ENCODE peak calls at places on chromosomes 13 and 19, in six cellular contexts. V is H1, X is breast epithelium, A is GM23338, G is endothelial cell of umbilical vein, M is sigmoid colon. R is an unnamed sample.

GRCh38 chr19:50890422-50891252 is 17.4 kb downstream of the KLK2 start:
- DNase-seq in V (no peak), X (no peak), A (no peak), G (no peak), M (no peak), R (no peak)

GRCh38 chr13:78015782-78016181 is 97.2 kb upstream of the EDNRB start:
- DNase-seq in V (no peak), X (no peak), A (no peak), G (no peak), M (no peak), R (no peak)

GRCh38 chr13:36297600-36298338 is at the start of gene CCDC169:
- DNase-seq in V (peak; percentile 83), X (peak; percentile 68), A (peak; percentile 96), G (peak; percentile 85), M (peak; percentile 93), R (no peak)

GRCh38 chr13:33487575-33488243 is 202.2 kb upstream of the STARD13 start:
- DNase-seq in V (no peak), X (no peak), A (peak; percentile 38), G (peak; percentile 31), M (no peak), R (no peak)

GRCh38 chr19:44750713-44751112 is 2.2 kb downstream of the BCL3 start:
- DNase-seq in V (no peak), X (no peak), A (no peak), G (no peak), M (no peak), R (no peak)

GRCh38 chr13:59176775-59177174 is 987.0 kb downstream of the DIAPH3 start:
- DNase-seq in V (no peak), X (no peak), A (peak; percentile 50), G (no peak), M (no peak), R (no peak)

GRCh38 chr19:5967571-5967970 is 10.4 kb downstream of the RANBP3 start:
- DNase-seq in V (no peak), X (no peak), A (no peak), G (no peak), M (peak; percentile 51), R (no peak)

GRCh38 chr19:31960474-31960873 is 384.9 kb upstream of the ZNF507 start:
- DNase-seq in V (no peak), X (no peak), A (no peak), G (no peak), M (no peak), R (no peak)

GRCh38 chr19:480016-480855 is 16.1 kb upstream of the MADCAM1 start:
- DNase-seq in V (no peak), X (peak; percentile 83), A (peak; percentile 87), G (peak; percentile 55), M (peak; percentile 91), R (no peak)

GRCh38 chr19:17406039-17406886 is 833 bp upstream of the BST2 start:
- DNase-seq in V (no peak), X (no peak), A (no peak), G (peak; percentile 41), M (no peak), R (no peak)

GRCh38 chr13:38180100-38180499 is 169.6 kb upstream of the UFM1 start:
- DNase-seq in V (no peak), X (no peak), A (no peak), G (no peak), M (no peak), R (no peak)

GRCh38 chr19:47158879-47159509 is 28.4 kb downstream of the SAE1 start:
- DNase-seq in V (no peak), X (no peak), A (no peak), G (peak; percentile 71), M (no peak), R (no peak)

GRCh38 chr13:99403458-99403971 is 96.3 kb upstream of the GPR183 start:
- DNase-seq in V (no peak), X (no peak), A (no peak), G (no peak), M (no peak), R (no peak)

GRCh38 chr13:37029617-37030016 is 29.0 kb downstream of the EXOSC8 start:
- DNase-seq in V (no peak), X (no peak), A (no peak), G (peak; percentile 75), M (no peak), R (no peak)

GRCh38 chr13:98202026-98202425 is 25.0 kb upstream of the RNF113B start:
- DNase-seq in V (no peak), X (no peak), A (no peak), G (no peak), M (no peak), R (no peak)

GRCh38 chr19:33756177-33756576 is 40.5 kb upstream of the KCTD15 start:
- DNase-seq in V (no peak), X (no peak), A (no peak), G (no peak), M (no peak), R (no peak)

GRCh38 chr13:99686157-99686572 is 184.9 kb downstream of the TM9SF2 start:
- DNase-seq in V (no peak), X (no peak), A (peak; percentile 52), G (no peak), M (no peak), R (no peak)

GRCh38 chr13:91609353-91609752 is 210.9 kb downstream of the GPC5 start:
- DNase-seq in V (no peak), X (no peak), A (no peak), G (no peak), M (no peak), R (no peak)

GRCh38 chr19:12778020-12778904 is 2.9 kb upstream of the HOOK2 start:
- DNase-seq in V (no peak), X (peak; percentile 85), A (peak; percentile 68), G (peak; percentile 73), M (peak; percentile 92), R (no peak)

GRCh38 chr19:40578442-40578908 is 1.8 kb downstream of the SHKBP1 start:
- DNase-seq in V (no peak), X (no peak), A (peak; percentile 96), G (peak; percentile 28), M (no peak), R (no peak)

GRCh38 chr19:40575326-40575725 is 1.3 kb upstream of the SHKBP1 start:
- DNase-seq in V (no peak), X (no peak), A (peak; percentile 32), G (no peak), M (no peak), R (no peak)

GRCh38 chr19:40571831-40572495 is 4.7 kb upstream of the SHKBP1 start:
- DNase-seq in V (no peak), X (no peak), A (no peak), G (no peak), M (no peak), R (no peak)

GRCh38 chr19:40576585-40577451 is at the start of gene SHKBP1:
- DNase-seq in V (peak; percentile 80), X (peak; percentile 94), A (peak; percentile 98), G (peak; percentile 96), M (peak; percentile 98), R (peak; percentile 97)

GRCh38 chr19:40576181-40576584 is 490 bp upstream of the SHKBP1 start:
- DNase-seq in V (no peak), X (no peak), A (peak; percentile 67), G (no peak), M (no peak), R (no peak)
- H3K4me3 ChIP-seq in V (peak overlapping the region; percentile 93), X (peak overlapping the region; percentile 90), A (peak overlapping the region; percentile 96), G (peak overlapping the region; percentile 5), M (peak overlapping the region; percentile 84), R (peak overlapping the region; percentile 71)

GRCh38 chr19:4755459-4755858 is 31.8 kb upstream of the DPP9 start:
- DNase-seq in V (no peak), X (no peak), A (no peak), G (no peak), M (no peak), R (no peak)

GRCh38 chr19:4758082-4758481 is 33.5 kb upstream of the FEM1A start:
- DNase-seq in V (no peak), X (no peak), A (no peak), G (no peak), M (no peak), R (no peak)

GRCh38 chr19:4749870-4750269 is 26.2 kb upstream of the DPP9 start:
- DNase-seq in V (no peak), X (no peak), A (no peak), G (no peak), M (no peak), R (no peak)

GRCh38 chr19:4758659-4759058 is 32.9 kb upstream of the FEM1A start:
- DNase-seq in V (no peak), X (no peak), A (no peak), G (no peak), M (no peak), R (no peak)

DNA sequence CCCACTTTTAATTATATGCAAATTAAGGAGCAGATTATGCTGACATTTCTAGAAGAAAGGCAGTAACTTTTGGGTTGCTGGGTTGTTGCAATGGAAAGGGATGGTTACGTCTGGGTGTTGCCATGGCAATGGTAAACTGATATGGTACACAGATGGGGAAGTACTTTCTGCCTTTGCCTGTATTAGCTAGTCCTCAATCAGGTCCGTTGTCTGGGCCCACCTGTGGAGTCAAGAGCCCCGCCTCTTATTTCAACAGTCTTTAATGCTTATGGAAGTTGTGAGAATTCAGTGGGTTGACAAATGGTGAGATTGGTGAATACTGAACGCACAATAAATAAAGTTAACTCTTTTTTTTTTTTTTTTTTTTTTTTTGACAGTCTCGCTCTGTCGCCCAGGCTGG is 30.6 kb upstream of the DPP9 start:
- DNase-seq in V (no peak), X (no peak), A (peak; percentile 30), G (no peak), M (no peak), R (no peak)
- TF ChIP-seq POLR2AphosphoS5 in V (no peak), X (no peak), A (no peak), G (no peak), M (no peak), R (no peak)

DNA sequence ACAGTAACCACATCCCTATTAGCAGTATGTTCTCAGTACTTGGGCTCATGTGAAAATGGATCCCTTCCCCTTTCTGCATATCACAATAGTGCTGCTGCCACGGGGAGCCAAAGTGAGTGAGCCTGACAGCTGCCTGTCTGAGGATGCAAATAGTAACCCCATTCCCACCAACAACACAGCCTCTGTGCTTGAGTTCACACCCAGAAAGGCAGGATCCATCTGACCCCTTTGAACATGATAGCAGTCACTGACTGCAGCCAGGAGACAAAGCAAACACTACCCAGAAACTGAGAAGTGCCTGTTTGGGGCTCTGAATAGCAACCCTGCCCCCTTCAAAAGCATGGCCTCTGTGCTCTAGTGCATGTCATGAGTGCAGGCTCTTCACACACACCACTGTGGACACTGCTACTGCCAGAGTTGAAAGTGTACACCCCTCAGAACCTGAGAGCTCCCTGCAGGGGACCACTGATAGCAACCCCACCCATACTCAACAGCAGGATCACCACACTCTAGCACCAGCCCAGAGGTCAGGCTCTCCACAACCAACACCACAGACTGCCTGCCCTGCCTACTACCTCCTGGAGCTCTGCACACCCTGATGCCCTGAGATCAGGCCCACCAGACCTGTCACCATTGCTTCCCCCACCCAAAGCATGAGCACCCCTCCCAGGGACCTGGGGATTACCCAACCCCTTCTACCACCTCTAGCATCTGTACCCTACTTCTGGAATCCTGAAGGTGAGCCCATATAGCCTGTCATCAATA is 1563.5 kb upstream of the PRR20A start:
- DNase-seq in V (no peak), X (no peak), A (peak; percentile 15), G (no peak), M (no peak), R (no peak)
- H3K4me3 ChIP-seq in V (peak overlapping the region; percentile 56), X (no peak overlapping the region), A (peak overlapping the region; percentile 87), G (no peak overlapping the region), M (no peak overlapping the region), R (no peak overlapping the region)

DNA sequence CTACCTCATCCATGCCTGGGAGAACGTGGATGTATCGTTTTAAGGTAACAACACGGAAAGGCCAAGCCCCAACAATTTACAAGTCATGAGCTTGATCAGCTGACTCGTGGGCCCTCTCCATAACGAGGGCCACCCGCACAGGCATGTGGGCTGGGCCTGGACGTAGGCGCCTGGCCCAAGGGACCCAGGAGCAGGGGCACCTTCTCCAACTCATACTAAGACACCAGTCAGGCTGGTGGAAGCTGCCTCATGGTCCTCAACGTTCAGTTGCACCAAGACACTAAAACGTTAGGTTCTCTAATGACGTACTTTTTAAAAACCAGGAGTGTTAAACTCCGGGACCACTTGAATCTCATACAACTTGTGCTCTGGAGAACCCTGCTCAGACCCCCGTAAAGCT is 21.8 kb upstream of the EIF3G start:
- DNase-seq in V (no peak), X (no peak), A (no peak), G (no peak), M (no peak), R (no peak)
- TF ChIP-seq POLR2AphosphoS5 in V (no peak), X (no peak), A (no peak), G (no peak), M (no peak), R (no peak)